ENCODE peak calls at places on chromosomes 7 and 10, in ten cellular contexts. S, X, O, Y, L, H, Q, C, V and M are unnamed samples.

GRCh38 chr7:29622335-29623265 is 59.0 kb downstream of the PRR15 start:
- DNase-seq in S (no peak), X (peak; percentile 96), O (no peak), Y (no peak), L (no peak), H (peak; percentile 80), Q (no peak), C (no peak), V (peak; percentile 61), M (no peak)

GRCh38 chr10:97901381-97901780 is 51.7 kb downstream of the GOLGA7B start:
- DNase-seq in S (no peak), X (no peak), O (no peak), Y (no peak), L (no peak), H (no peak), Q (no peak), C (no peak), V (no peak), M (no peak)

GRCh38 chr10:101686133-101686925 is 8.6 kb downstream of the FBXW4 start:
- DNase-seq in S (no peak), X (peak; percentile 18), O (no peak), Y (no peak), L (no peak), H (no peak), Q (no peak), C (no peak), V (no peak), M (no peak)

GRCh38 chr10:48598243-48598935 is 6.5 kb downstream of the ARHGAP22 start:
- DNase-seq in S (no peak), X (no peak), O (no peak), Y (no peak), L (no peak), H (no peak), Q (peak; percentile 92), C (no peak), V (no peak), M (no peak)

GRCh38 chr7:2932761-2933251 is 88.7 kb upstream of the GNA12 start:
- DNase-seq in S (no peak), X (no peak), O (no peak), Y (peak; percentile 38), L (no peak), H (no peak), Q (peak; percentile 30), C (peak; percentile 73), V (no peak), M (no peak)

GRCh38 chr7:7675686-7676085 is 35.1 kb downstream of the UMAD1 start:
- DNase-seq in S (no peak), X (no peak), O (no peak), Y (no peak), L (no peak), H (no peak), Q (no peak), C (no peak), V (no peak), M (peak; percentile 64)

GRCh38 chr7:147885906-147886305 is 704.7 kb upstream of the C7orf33 start:
- DNase-seq in S (no peak), X (no peak), O (no peak), Y (no peak), L (no peak), H (no peak), Q (no peak), C (no peak), V (no peak), M (no peak)

GRCh38 chr10:123149568-123150228 is 1.8 kb downstream of the HMX2 start:
- DNase-seq in S (peak; percentile 75), X (no peak), O (no peak), Y (peak; percentile 81), L (peak; percentile 23), H (no peak), Q (no peak), C (peak; percentile 84), V (no peak), M (no peak)

GRCh38 chr7:149458235-149458634 is 2.6 kb downstream of the ZNF777 start:
- DNase-seq in S (no peak), X (no peak), O (no peak), Y (no peak), L (no peak), H (no peak), Q (no peak), C (no peak), V (no peak), M (no peak)

GRCh38 chr7:148847815-148848726 is 36.0 kb downstream of the EZH2 start:
- DNase-seq in S (no peak), X (no peak), O (no peak), Y (no peak), L (no peak), H (no peak), Q (no peak), C (no peak), V (no peak), M (no peak)

GRCh38 chr10:77301305-77301730 is 336.3 kb downstream of the KCNMA1 start:
- DNase-seq in S (no peak), X (peak; percentile 79), O (no peak), Y (no peak), L (no peak), H (peak; percentile 22), Q (no peak), C (no peak), V (no peak), M (no peak)